ENCODE peak calls at places on chromosome 5, in seven cellular contexts. A is cardiac fibroblast, X is tibial artery, L is fibroblast of lung, Z is cardiac muscle cell, M is heart right ventricle, N is upper lobe of right lung. F is an unnamed sample.

GRCh38 chr5:801472-801871 is 16.9 kb upstream of the ZDHHC11B start:
- DNase-seq in A (no peak), N (no peak), M (no peak), L (peak; percentile 5), X (no peak), Z (no peak), F (no peak)

GRCh38 chr5:139394123-139394653 is 716 bp downstream of the PROB1 start:
- DNase-seq in Z (peak; percentile 66), A (peak; percentile 35), X (no peak), L (peak; percentile 46), N (peak; percentile 70), M (peak; percentile 75), F (peak; percentile 62)

GRCh38 chr5:126683912-126684311 is 83.2 kb downstream of the PHAX start:
- DNase-seq in M (no peak), X (no peak), Z (no peak), A (no peak), L (no peak), N (no peak), F (no peak)

GRCh38 chr5:53430618-53431252 is 49.7 kb upstream of the FST start:
- DNase-seq in A (peak; percentile 83), N (no peak), X (no peak), M (no peak), Z (peak; percentile 82), L (peak; percentile 88), F (no peak)

GRCh38 chr5:178740181-178740557 is 9.7 kb upstream of the ZNF354A start:
- DNase-seq in Z (no peak), M (no peak), L (no peak), N (no peak), X (no peak), A (no peak), F (no peak)

GRCh38 chr5:59999056-59999455 is 105.5 kb upstream of the PDE4D start:
- DNase-seq in L (no peak), X (no peak), Z (no peak), A (no peak), M (no peak), N (no peak), F (no peak)

GRCh38 chr5:160699301-160699700 is 152.7 kb downstream of the ATP10B start:
- DNase-seq in X (no peak), N (no peak), A (no peak), M (no peak), L (no peak), Z (no peak), F (no peak)

GRCh38 chr5:93909356-93909755 is 168.0 kb upstream of the POU5F2 start:
- DNase-seq in A (peak; percentile 45), L (peak; percentile 41), N (no peak), X (no peak), Z (peak; percentile 34), M (no peak), F (no peak)

DNA sequence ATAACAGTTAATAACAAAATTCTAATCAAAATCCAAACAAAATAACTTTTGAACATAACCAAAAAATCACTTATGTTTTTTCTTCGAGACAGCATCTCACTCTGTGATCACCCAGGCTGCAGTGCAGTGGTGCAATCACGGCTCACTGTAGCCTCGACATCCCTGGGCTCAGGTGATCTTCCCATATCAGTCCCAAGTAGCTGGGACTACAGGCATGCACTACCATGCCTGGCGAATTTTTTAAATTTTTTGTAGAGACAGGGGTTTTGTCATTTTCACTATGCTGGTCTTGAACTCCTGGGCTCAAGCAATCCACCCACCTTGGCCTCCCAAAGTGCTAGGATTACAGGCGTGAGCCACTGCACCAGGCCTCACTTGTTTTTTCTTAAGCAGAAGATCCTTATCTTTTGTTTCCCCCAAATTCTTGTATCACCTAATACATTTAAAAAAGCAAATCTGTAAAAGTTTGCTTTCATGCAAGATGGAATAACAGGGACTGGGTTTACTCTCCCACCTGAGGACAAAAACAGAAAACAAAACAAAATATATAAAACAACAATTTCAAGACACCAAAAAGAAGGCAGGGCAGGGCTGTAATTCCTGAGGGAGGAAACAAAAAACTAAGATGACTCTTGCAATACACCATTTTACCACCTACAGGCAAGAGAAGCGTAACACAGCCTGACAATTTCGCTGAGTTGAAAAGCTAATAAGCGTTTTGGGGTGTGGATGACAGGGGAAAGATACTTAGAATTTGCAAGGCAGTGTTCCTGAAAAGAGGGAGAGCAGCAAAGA is 71.4 kb downstream of the RAPGEF6 start:
- DNase-seq in Z (no peak), X (no peak), N (no peak), A (no peak), M (no peak), L (no peak), F (no peak)
- TF ChIP-seq CTCF in Z (no peak), X (no peak), N (no peak), A (no peak), M (no peak), L (no peak), F (no peak)

GRCh38 chr5:180072256-180072548 is 643 bp upstream of the RNF130 start:
- DNase-seq in X (no peak), L (no peak), M (no peak), A (no peak), Z (no peak), N (no peak), F (no peak)
- H3K4me3 ChIP-seq in X (peak overlapping the region; percentile 96), L (no peak overlapping the region), M (peak overlapping the region; percentile 98), A (no peak overlapping the region), Z (no peak overlapping the region), N (peak overlapping the region; percentile 92), F (peak overlapping the region; percentile 98)

GRCh38 chr5:121940741-121941140 is 21.0 kb upstream of the SRFBP1 start:
- DNase-seq in Z (no peak), L (no peak), X (no peak), N (no peak), A (no peak), M (no peak), F (no peak)
- TF ChIP-seq CTCF in Z (no peak), L (no peak), X (no peak), N (no peak), A (no peak), M (no peak), F (no peak)

DNA sequence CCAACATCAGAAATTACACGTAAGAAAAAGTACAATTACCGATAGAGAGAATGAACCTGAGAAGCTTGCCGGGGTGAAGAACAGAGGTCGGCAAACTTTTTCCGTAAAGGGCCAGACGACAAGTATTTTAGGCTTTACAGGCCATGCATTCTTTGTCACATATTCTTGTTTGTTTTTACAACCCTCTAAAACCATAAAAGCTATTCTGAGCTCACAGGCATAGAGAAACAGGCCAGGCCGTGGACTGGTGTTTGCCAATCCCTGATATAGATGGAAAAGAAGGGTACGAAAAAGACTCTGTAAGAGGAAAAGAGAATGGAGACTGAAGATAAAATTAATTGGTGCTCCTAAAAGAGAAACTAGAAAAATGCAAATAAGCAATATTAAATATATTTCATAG is 15.4 kb downstream of the SFXN1 start:
- DNase-seq in N (no peak), M (no peak), A (no peak), L (no peak), Z (no peak), X (no peak), F (no peak)
- H3K4me3 ChIP-seq in N (no peak overlapping the region), M (no peak overlapping the region), A (no peak overlapping the region), L (no peak overlapping the region), Z (no peak overlapping the region), X (no peak overlapping the region), F (no peak overlapping the region)

F was measured in left ventricle myocardium inferior.